ENCODE peak calls at places on chromosomes 7 and 10, in four cellular contexts. G is choroid plexus epithelial cell, M is MM.1S, V is Peyer's patch. C is an unnamed sample.
A peak's percentile ranks its signal among the peaks of the same experiment; 100 is the strongest.

GRCh38 chr7:54841772-54842707 is 83.0 kb upstream of the SEC61G start:
- DNase-seq in G (peak; percentile 67), M (no peak), V (peak; percentile 58), C (no peak)

GRCh38 chr7:151168787-151169162 is 1.3 kb upstream of the GBX1 start:
- DNase-seq in G (no peak), M (no peak), V (no peak), C (no peak)

GRCh38 chr10:77939561-77940001 is 13.0 kb upstream of the DLG5 start:
- DNase-seq in G (peak; percentile 94), M (no peak), V (peak; percentile 68), C (no peak)

GRCh38 chr7:115724400-115725056 is 306.0 kb downstream of the TFEC start:
- DNase-seq in G (no peak), M (no peak), V (no peak), C (no peak)

GRCh38 chr10:131656446-131656845 is 244.4 kb upstream of the PPP2R2D start:
- DNase-seq in G (no peak), M (no peak), V (no peak), C (no peak)

GRCh38 chr7:45238806-45239205 is 81.2 kb downstream of the RAMP3 start:
- DNase-seq in G (no peak), M (no peak), V (no peak), C (no peak)

GRCh38 chr7:154640266-154640865 is 362.6 kb downstream of the PAXIP1 start:
- DNase-seq in G (no peak), M (peak; percentile 38), V (no peak), C (no peak)

GRCh38 chr7:2495402-2496309 is 19.5 kb upstream of the GRIFIN start:
- DNase-seq in G (no peak), M (no peak), V (no peak), C (no peak)

GRCh38 chr10:66929375-66929774 is 3.5 kb downstream of the LRRTM3 start:
- DNase-seq in G (no peak), M (no peak), V (no peak), C (no peak)

GRCh38 chr7:95725170-95725569 is 47.2 kb upstream of the DYNC1I1 start:
- DNase-seq in G (peak; percentile 17), M (peak; percentile 24), V (no peak), C (no peak)

GRCh38 chr10:79044846-79045245 is 23.9 kb upstream of the ZMIZ1 start:
- DNase-seq in G (no peak), M (no peak), V (peak; percentile 35), C (no peak)

GRCh38 chr7:36509962-36510361 is 120.3 kb downstream of the ANLN start:
- DNase-seq in G (no peak), M (no peak), V (no peak), C (no peak)

GRCh38 chr10:124470544-124471449 is 9.2 kb downstream of the LHPP start:
- DNase-seq in G (no peak), M (no peak), V (peak; percentile 74), C (no peak)

GRCh38 chr10:89391882-89392756 is at the start of gene IFIT1:
- DNase-seq in G (peak; percentile 98), M (peak; percentile 96), V (peak; percentile 83), C (no peak)

GRCh38 chr7:81029523-81029922 is 110.7 kb upstream of the SEMA3C start:
- DNase-seq in G (no peak), M (no peak), V (no peak), C (no peak)

GRCh38 chr10:121324678-121325213 is 273.5 kb downstream of the FGFR2 start:
- DNase-seq in G (no peak), M (no peak), V (peak; percentile 49), C (no peak)

GRCh38 chr7:137625197-137625596 is 221.6 kb downstream of the DGKI start:
- DNase-seq in G (peak; percentile 33), M (no peak), V (no peak), C (no peak)

GRCh38 chr7:137628211-137628610 is 218.6 kb downstream of the DGKI start:
- DNase-seq in G (no peak), M (no peak), V (no peak), C (no peak)

DNA sequence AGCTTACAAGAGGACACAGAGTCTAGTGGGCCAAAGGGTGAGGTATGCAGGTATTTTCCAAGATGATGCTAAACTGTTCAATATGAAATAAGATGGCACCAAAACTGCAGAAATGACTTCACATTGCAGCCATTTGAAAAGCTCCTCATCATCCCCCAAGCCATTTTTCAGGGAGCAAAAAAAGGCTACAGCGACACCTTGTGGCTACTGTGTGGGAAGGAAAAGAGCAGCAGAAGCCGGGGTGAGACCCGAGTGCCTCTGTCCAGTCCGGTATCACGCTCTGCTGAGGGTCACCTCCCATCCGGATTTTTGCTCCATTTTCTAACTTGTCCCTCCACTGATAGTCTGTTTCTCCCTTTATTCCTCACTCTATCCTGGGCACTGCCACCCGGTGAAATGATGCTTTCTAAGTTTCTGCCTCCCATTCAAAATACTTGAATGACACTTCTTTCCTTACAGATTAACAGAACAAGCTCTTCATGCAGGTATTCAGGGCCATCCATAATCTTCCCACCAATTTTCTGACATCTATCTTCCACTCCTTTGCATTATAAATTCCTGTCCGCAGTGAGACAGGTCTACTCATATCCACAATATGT is 220.2 kb downstream of the DGKI start:
- DNase-seq in G (peak; percentile 72), M (peak; percentile 56), V (no peak), C (no peak)
- TF ChIP-seq CTCF in G (peak; percentile 91), M (peak; percentile 94), V (peak; percentile 33), C (no peak)

GRCh38 chr10:54415483-54415882 is 385.5 kb downstream of the PCDH15 start:
- DNase-seq in G (no peak), M (no peak), V (no peak), C (no peak)
- TF ChIP-seq CTCF in G (no peak), M (peak; percentile 12), V (peak; percentile 8), C (no peak)

GRCh38 chr7:118218413-118219156 is 5.9 kb upstream of the ANKRD7 start:
- DNase-seq in G (no peak), M (no peak), V (no peak), C (no peak)

GRCh38 chr7:118219157-118219512 is 5.4 kb upstream of the ANKRD7 start:
- DNase-seq in G (no peak), M (no peak), V (no peak), C (no peak)

GRCh38 chr7:118214051-118214832 is 10.3 kb upstream of the ANKRD7 start:
- DNase-seq in G (peak; percentile 82), M (peak; percentile 75), V (peak; percentile 83), C (peak; percentile 66)

GRCh38 chr7:118217068-118217715 is 7.3 kb upstream of the ANKRD7 start:
- DNase-seq in G (no peak), M (no peak), V (no peak), C (no peak)

GRCh38 chr7:118214833-118215182 is 9.7 kb upstream of the ANKRD7 start:
- DNase-seq in G (no peak), M (no peak), V (no peak), C (no peak)
- TF ChIP-seq CTCF in G (no peak), M (no peak), V (no peak), C (no peak)

GRCh38 chr10:42743697-42744096 is 38.9 kb upstream of the BMS1 start:
- DNase-seq in G (no peak), M (no peak), V (no peak), C (no peak)
- TF ChIP-seq CTCF in G (no peak), M (no peak), V (no peak), C (no peak)

GRCh38 chr7:23422904-23423303 is 47.4 kb downstream of the IGF2BP3 start:
- DNase-seq in G (no peak), M (no peak), V (no peak), C (no peak)

GRCh38 chr7:23419845-23420244 is 50.4 kb downstream of the IGF2BP3 start:
- DNase-seq in G (no peak), M (no peak), V (no peak), C (no peak)

GRCh38 chr7:23422384-23422783 is 47.9 kb downstream of the IGF2BP3 start:
- DNase-seq in G (no peak), M (no peak), V (no peak), C (no peak)

GRCh38 chr7:23418046-23418445 is 52.2 kb downstream of the IGF2BP3 start:
- DNase-seq in G (peak; percentile 84), M (peak; percentile 69), V (no peak), C (no peak)

GRCh38 chr7:23419160-23419559 is 51.1 kb downstream of the IGF2BP3 start:
- DNase-seq in G (no peak), M (no peak), V (no peak), C (no peak)
- TF ChIP-seq CTCF in G (no peak), M (no peak), V (no peak), C (no peak)

GRCh38 chr10:15088428-15089261 is at the start of gene ACBD7:
- DNase-seq in G (peak; percentile 81), M (peak; percentile 85), V (peak; percentile 89), C (peak; percentile 79)

GRCh38 chr10:15084502-15084922 is 4.1 kb downstream of the ACBD7 start:
- DNase-seq in G (peak; percentile 100), M (peak; percentile 81), V (peak; percentile 53), C (no peak)

GRCh38 chr10:15083674-15084501 is 4.7 kb downstream of the ACBD7 start:
- DNase-seq in G (no peak), M (no peak), V (no peak), C (no peak)
- TF ChIP-seq CTCF in G (peak; percentile 8), M (no peak), V (no peak), C (no peak)

GRCh38 chr10:115432188-115432819 is 339.1 kb downstream of the ATRNL1 start:
- DNase-seq in G (peak; percentile 60), M (peak; percentile 41), V (no peak), C (no peak)
- TF ChIP-seq CTCF in G (peak; percentile 58), M (peak; percentile 49), V (no peak), C (no peak)